ENCODE peak calls at places on chromosomes 13 and 19, in nine cellular contexts. B, O, V, S, K, Y, G, P and E are unnamed samples.
A peak's percentile ranks its signal among the peaks of the same experiment; 100 is the strongest.

GRCh38 chr19:1619094-1619439 is 13.8 kb upstream of the UQCR11 start:
- DNase-seq in Y (no peak), B (no peak), S (no peak), G (no peak), K (no peak), V (no peak), O (no peak), P (no peak), E (no peak)

GRCh38 chr19:54133312-54133956 is 4.1 kb upstream of the CNOT3 start:
- DNase-seq in V (peak; percentile 30), K (no peak), G (no peak), B (no peak), S (no peak), Y (no peak), O (no peak), P (no peak), E (no peak)

GRCh38 chr13:27442797-27443196 is 7.6 kb downstream of the MTIF3 start:
- DNase-seq in S (no peak), Y (no peak), O (no peak), V (no peak), P (no peak), B (no peak), K (no peak), G (no peak), E (no peak)

GRCh38 chr19:51712461-51713081 is 11.2 kb downstream of the HAS1 start:
- DNase-seq in G (peak; percentile 75), K (no peak), P (peak; percentile 27), S (no peak), V (no peak), O (no peak), Y (no peak), B (no peak), E (peak; percentile 35)

GRCh38 chr13:86870388-86870966 is 800.7 kb upstream of the SLITRK5 start:
- DNase-seq in K (no peak), G (no peak), B (no peak), V (no peak), P (peak; percentile 49), S (peak; percentile 10), Y (no peak), O (no peak), E (peak; percentile 43)

GRCh38 chr19:35248310-35249145 is at the start of gene LSR:
- DNase-seq in G (peak; percentile 98), Y (peak; percentile 71), S (peak; percentile 97), K (no peak), B (peak; percentile 61), P (no peak), O (peak; percentile 89), V (peak; percentile 93), E (no peak)

GRCh38 chr19:47418595-47419036 is 711 bp downstream of the MEIS3 start:
- DNase-seq in K (no peak), S (no peak), O (no peak), V (no peak), P (no peak), Y (no peak), B (no peak), G (no peak), E (no peak)

GRCh38 chr19:35265126-35265995 is 3.4 kb upstream of the USF2 start:
- DNase-seq in Y (no peak), O (peak; percentile 41), S (no peak), K (no peak), G (no peak), P (no peak), B (no peak), V (no peak), E (no peak)

GRCh38 chr19:3601021-3601420 is 5.7 kb downstream of the TBXA2R start:
- DNase-seq in K (no peak), Y (no peak), V (no peak), B (no peak), P (no peak), S (no peak), O (no peak), G (no peak), E (no peak)

GRCh38 chr19:927707-928401 is 2.0 kb downstream of the ARID3A start:
- DNase-seq in V (no peak), P (no peak), G (no peak), O (no peak), K (no peak), B (no peak), S (no peak), Y (no peak), E (no peak)

GRCh38 chr19:45149129-45149528 is 11.7 kb downstream of the NKPD1 start:
- DNase-seq in G (no peak), P (no peak), V (no peak), K (no peak), S (no peak), B (no peak), O (no peak), Y (no peak), E (no peak)

GRCh38 chr13:33352520-33352919 is 67.0 kb upstream of the STARD13 start:
- DNase-seq in B (no peak), P (no peak), S (no peak), V (no peak), G (no peak), K (no peak), O (no peak), Y (no peak), E (no peak)

GRCh38 chr13:45781553-45782326 is 69.8 kb downstream of the SIAH3 start:
- DNase-seq in S (peak; percentile 48), G (peak; percentile 64), O (no peak), K (no peak), V (peak; percentile 70), B (no peak), Y (no peak), P (peak; percentile 2), E (no peak)

GRCh38 chr13:54742984-54743383 is 1714.4 kb downstream of the OLFM4 start:
- DNase-seq in Y (no peak), B (no peak), P (no peak), V (no peak), K (no peak), G (no peak), S (peak; percentile 79), O (no peak), E (no peak)

GRCh38 chr13:38954844-38955243 is 35.8 kb downstream of the STOML3 start:
- DNase-seq in P (no peak), K (no peak), O (no peak), B (no peak), Y (no peak), G (no peak), V (no peak), S (no peak), E (no peak)

GRCh38 chr13:20190481-20191310 is 2.0 kb downstream of the GJB2 start:
- DNase-seq in S (no peak), O (no peak), V (no peak), G (peak; percentile 75), Y (no peak), B (no peak), K (peak; percentile 88), P (peak; percentile 53), E (peak; percentile 90)